ENCODE peak calls at places on chromosomes 2 and 18, in eight cellular contexts. Z, O, D, T, E, B, A and G are unnamed samples.

GRCh38 chr2:73291093-73291460 is 2.3 kb downstream of the EGR4 start:
- DNase-seq in Z (peak; percentile 25), O (no peak), D (peak; percentile 70), T (no peak), E (peak; percentile 41), B (peak; percentile 67), A (peak; percentile 68), G (peak; percentile 22)

GRCh38 chr18:61892683-61893303 is at the start of gene RNF152:
- DNase-seq in Z (no peak), O (no peak), D (peak; percentile 40), T (peak; percentile 75), E (peak; percentile 12), B (peak; percentile 34), A (peak; percentile 34), G (no peak)

GRCh38 chr2:167972746-167973145 is 274.6 kb downstream of the STK39 start:
- DNase-seq in Z (no peak), O (no peak), D (no peak), T (no peak), E (no peak), B (no peak), A (no peak), G (no peak)

GRCh38 chr18:69968073-69968472 is 20.4 kb upstream of the CD226 start:
- DNase-seq in Z (no peak), O (no peak), D (peak; percentile 48), T (no peak), E (no peak), B (no peak), A (no peak), G (no peak)

GRCh38 chr18:36771246-36771645 is 57.6 kb downstream of the TPGS2 start:
- DNase-seq in Z (no peak), O (no peak), D (no peak), T (no peak), E (no peak), B (no peak), A (no peak), G (no peak)

GRCh38 chr18:5150888-5151287 is 46.2 kb downstream of the AKAIN1 start:
- DNase-seq in Z (no peak), O (no peak), D (no peak), T (no peak), E (no peak), B (no peak), A (no peak), G (no peak)

GRCh38 chr2:47076586-47077441 is 78.3 kb downstream of the STPG4 start:
- DNase-seq in Z (no peak), O (no peak), D (no peak), T (no peak), E (peak; percentile 99), B (peak; percentile 85), A (peak; percentile 99), G (peak; percentile 83)

GRCh38 chr18:58755304-58756010 is 84.2 kb downstream of the MALT1 start:
- DNase-seq in Z (no peak), O (no peak), D (peak; percentile 40), T (no peak), E (peak; percentile 38), B (peak; percentile 60), A (no peak), G (no peak)

GRCh38 chr2:200418399-200418798 is 91.5 kb downstream of the KCTD18 start:
- DNase-seq in Z (no peak), O (no peak), D (no peak), T (no peak), E (no peak), B (no peak), A (no peak), G (no peak)

GRCh38 chr2:163641986-163642385 is 93.8 kb downstream of the FIGN start:
- DNase-seq in Z (no peak), O (no peak), D (no peak), T (no peak), E (no peak), B (no peak), A (peak; percentile 72), G (no peak)

GRCh38 chr2:200254788-200255187 is 51.7 kb upstream of the SPATS2L start:
- DNase-seq in Z (no peak), O (no peak), D (no peak), T (no peak), E (peak; percentile 21), B (no peak), A (no peak), G (no peak)

GRCh38 chr18:79511671-79512301 is 116.1 kb downstream of the NFATC1 start:
- DNase-seq in Z (no peak), O (no peak), D (no peak), T (peak; percentile 58), E (no peak), B (no peak), A (no peak), G (no peak)

GRCh38 chr2:123935405-123935804 is 89.7 kb upstream of the CNTNAP5 start:
- DNase-seq in Z (no peak), O (no peak), D (no peak), T (no peak), E (no peak), B (no peak), A (no peak), G (no peak)

GRCh38 chr2:65786765-65787164 is 354.4 kb upstream of the SPRED2 start:
- DNase-seq in Z (no peak), O (no peak), D (no peak), T (no peak), E (no peak), B (no peak), A (no peak), G (no peak)

GRCh38 chr2:80499095-80499494 is 194.5 kb upstream of the LRRTM1 start:
- DNase-seq in Z (no peak), O (peak; percentile 74), D (no peak), T (no peak), E (peak; percentile 26), B (peak; percentile 76), A (peak; percentile 84), G (peak; percentile 23)

GRCh38 chr2:62573137-62573731 is 67.2 kb upstream of the TMEM17 start:
- DNase-seq in Z (no peak), O (no peak), D (no peak), T (no peak), E (peak; percentile 30), B (peak; percentile 40), A (no peak), G (no peak)

GRCh38 chr2:9655441-9656269 is 24.9 kb upstream of the YWHAQ start:
- DNase-seq in Z (peak; percentile 23), O (no peak), D (no peak), T (no peak), E (peak; percentile 90), B (peak; percentile 88), A (peak; percentile 97), G (peak; percentile 58)

GRCh38 chr2:147600646-147601045 is 244.2 kb upstream of the ACVR2A start:
- DNase-seq in Z (no peak), O (no peak), D (no peak), T (no peak), E (no peak), B (no peak), A (no peak), G (no peak)

GRCh38 chr2:54673501-54673998 is 49.9 kb upstream of the EML6 start:
- DNase-seq in Z (no peak), O (no peak), D (peak; percentile 28), T (peak; percentile 93), E (no peak), B (peak; percentile 94), A (peak; percentile 91), G (no peak)

GRCh38 chr2:160175169-160176130 is 24.6 kb downstream of the ITGB6 start:
- DNase-seq in Z (no peak), O (no peak), D (no peak), T (no peak), E (no peak), B (peak; percentile 66), A (no peak), G (no peak)